ENCODE peak calls at places on chromosome 14, in seven cellular contexts. Q, X, P, A, B, R and O are unnamed samples.

GRCh38 chr14:104321151-104322130 is 183.1 kb downstream of the KIF26A start:
- DNase-seq in Q (no peak), X (no peak), P (no peak), A (no peak), B (no peak), R (no peak), O (peak; percentile 10)

GRCh38 chr14:51564460-51564859 is 87.2 kb upstream of the FRMD6 start:
- DNase-seq in Q (no peak), X (no peak), P (no peak), A (peak; percentile 16), B (no peak), R (no peak), O (no peak)

GRCh38 chr14:103693514-103693913 is 21.7 kb downstream of the XRCC3 start:
- DNase-seq in Q (no peak), X (no peak), P (no peak), A (peak; percentile 45), B (no peak), R (no peak), O (no peak)

GRCh38 chr14:103716091-103716801 is 636 bp downstream of the ZFYVE21 start:
- DNase-seq in Q (no peak), X (no peak), P (no peak), A (peak; percentile 28), B (peak; percentile 33), R (no peak), O (no peak)

GRCh38 chr14:49623941-49624806 is 3.6 kb downstream of the MGAT2 start:
- DNase-seq in Q (no peak), X (no peak), P (no peak), A (peak; percentile 67), B (peak; percentile 35), R (no peak), O (no peak)

GRCh38 chr14:61730756-61731373 is 31.4 kb upstream of the SNAPC1 start:
- DNase-seq in Q (no peak), X (no peak), P (no peak), A (no peak), B (no peak), R (no peak), O (no peak)

GRCh38 chr14:65352964-65353530 is 59.5 kb upstream of the FUT8 start:
- DNase-seq in Q (no peak), X (no peak), P (no peak), A (no peak), B (no peak), R (no peak), O (no peak)

GRCh38 chr14:72790887-72791566 is 102.9 kb downstream of the DPF3 start:
- DNase-seq in Q (no peak), X (no peak), P (no peak), A (no peak), B (no peak), R (no peak), O (no peak)

GRCh38 chr14:101474563-101475467 is 86.5 kb upstream of the DIO3 start:
- DNase-seq in Q (no peak), X (no peak), P (no peak), A (no peak), B (no peak), R (no peak), O (peak; percentile 17)

GRCh38 chr14:78848234-78848820 is 678.2 kb downstream of the NRXN3 start:
- DNase-seq in Q (peak; percentile 58), X (peak; percentile 75), P (peak; percentile 31), A (peak; percentile 78), B (peak; percentile 33), R (no peak), O (peak; percentile 68)

GRCh38 chr14:57209561-57209960 is 59.1 kb downstream of the EXOC5 start:
- DNase-seq in Q (no peak), X (no peak), P (peak; percentile 73), A (peak; percentile 77), B (peak; percentile 54), R (no peak), O (no peak)

GRCh38 chr14:49686425-49686824 is 1.6 kb downstream of the POLE2 start:
- DNase-seq in Q (no peak), X (no peak), P (no peak), A (no peak), B (no peak), R (no peak), O (no peak)

GRCh38 chr14:64502476-64503183 is 1.0 kb downstream of the ZBTB25 start:
- DNase-seq in Q (no peak), X (peak; percentile 47), P (peak; percentile 16), A (peak; percentile 77), B (no peak), R (no peak), O (no peak)

GRCh38 chr14:51080622-51081021 is 14.3 kb downstream of the TRIM9 start:
- DNase-seq in Q (no peak), X (no peak), P (no peak), A (no peak), B (no peak), R (no peak), O (no peak)

GRCh38 chr14:87888136-87888999 is 104.6 kb downstream of the GALC start:
- DNase-seq in Q (no peak), X (peak; percentile 75), P (no peak), A (peak; percentile 19), B (no peak), R (peak; percentile 39), O (peak; percentile 74)

GRCh38 chr14:63853831-63854293 is 1.1 kb downstream of the SYNE2 start:
- DNase-seq in Q (peak; percentile 26), X (peak; percentile 47), P (peak; percentile 52), A (peak; percentile 76), B (peak; percentile 69), R (no peak), O (no peak)

GRCh38 chr14:53964249-53964648 is 7.6 kb upstream of the BMP4 start:
- DNase-seq in Q (no peak), X (peak; percentile 62), P (peak; percentile 47), A (no peak), B (peak; percentile 29), R (no peak), O (no peak)

GRCh38 chr14:96711559-96712267 is 85.5 kb upstream of the VRK1 start:
- DNase-seq in Q (no peak), X (no peak), P (no peak), A (peak; percentile 12), B (no peak), R (no peak), O (peak; percentile 65)

GRCh38 chr14:77882631-77883030 is 82.7 kb downstream of the ADCK1 start:
- DNase-seq in Q (no peak), X (peak; percentile 34), P (no peak), A (peak; percentile 7), B (peak; percentile 92), R (no peak), O (no peak)

GRCh38 chr14:32136027-32136825 is 59.1 kb downstream of the ARHGAP5 start:
- DNase-seq in Q (no peak), X (no peak), P (no peak), A (peak; percentile 4), B (no peak), R (no peak), O (no peak)

GRCh38 chr14:50741571-50741970 is 73.5 kb upstream of the SAV1 start:
- DNase-seq in Q (no peak), X (peak; percentile 14), P (peak; percentile 70), A (no peak), B (peak; percentile 47), R (no peak), O (no peak)

GRCh38 chr14:51304956-51305355 is 64.9 kb downstream of the TMX1 start:
- DNase-seq in Q (no peak), X (no peak), P (peak; percentile 96), A (no peak), B (peak; percentile 99), R (no peak), O (no peak)

GRCh38 chr14:56394826-56395543 is 184.6 kb upstream of the TMEM260 start:
- DNase-seq in Q (no peak), X (no peak), P (no peak), A (no peak), B (no peak), R (no peak), O (no peak)

GRCh38 chr14:26636571-26636970 is 38.7 kb upstream of the NOVA1 start:
- DNase-seq in Q (no peak), X (no peak), P (no peak), A (no peak), B (no peak), R (no peak), O (no peak)

GRCh38 chr14:100239200-100239839 is 376 bp downstream of the YY1 start:
- DNase-seq in Q (no peak), X (no peak), P (no peak), A (peak; percentile 55), B (no peak), R (no peak), O (no peak)
- H3K4me1 ChIP-seq in Q (peaks cover 12% of the 10 kb centered on the region), X (peaks cover 4% of the 10 kb centered on the region), P (peaks cover 3% of the 10 kb centered on the region), A (no peaks in the 10 kb centered on the region), B (peaks cover 7% of the 10 kb centered on the region), R (peaks cover 6% of the 10 kb centered on the region), O (no peaks in the 10 kb centered on the region)

DNA sequence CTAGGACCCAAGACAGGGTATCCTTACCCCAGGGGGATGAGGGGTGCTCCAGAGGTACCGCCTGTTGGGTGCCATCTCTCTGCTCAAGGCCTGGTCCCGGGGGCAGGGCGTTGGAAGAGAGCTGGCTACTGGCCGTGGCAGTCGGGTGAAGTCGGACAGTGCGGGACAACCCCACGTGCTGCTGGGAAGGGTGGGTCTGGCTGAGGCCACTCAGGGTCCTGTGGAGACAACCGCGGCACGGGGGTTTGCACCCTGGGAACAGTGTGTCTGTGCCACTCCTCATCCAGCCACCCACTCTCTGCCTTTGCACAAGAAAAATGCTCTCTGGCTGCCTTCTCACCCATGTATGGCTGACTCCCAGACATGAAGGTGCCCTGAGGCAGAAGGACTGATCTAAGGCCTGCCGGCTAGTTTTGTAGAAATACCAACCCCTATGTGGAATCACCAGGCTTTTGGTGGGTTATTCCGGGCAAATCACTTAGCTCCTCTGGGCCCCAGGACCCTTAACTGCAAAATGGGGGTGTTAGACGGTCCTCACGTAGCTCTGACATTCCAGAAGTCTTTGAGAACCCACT is 56.5 kb downstream of the LTBP2 start:
- DNase-seq in Q (no peak), X (no peak), P (no peak), A (peak; percentile 92), B (no peak), R (no peak), O (no peak)
- H2AK5ac ChIP-seq in Q (no peak overlapping the region), X (no peak overlapping the region), P (no peak overlapping the region), A (no peak overlapping the region), B (no peak overlapping the region), R (no peak overlapping the region), O (no peak overlapping the region)

DNA sequence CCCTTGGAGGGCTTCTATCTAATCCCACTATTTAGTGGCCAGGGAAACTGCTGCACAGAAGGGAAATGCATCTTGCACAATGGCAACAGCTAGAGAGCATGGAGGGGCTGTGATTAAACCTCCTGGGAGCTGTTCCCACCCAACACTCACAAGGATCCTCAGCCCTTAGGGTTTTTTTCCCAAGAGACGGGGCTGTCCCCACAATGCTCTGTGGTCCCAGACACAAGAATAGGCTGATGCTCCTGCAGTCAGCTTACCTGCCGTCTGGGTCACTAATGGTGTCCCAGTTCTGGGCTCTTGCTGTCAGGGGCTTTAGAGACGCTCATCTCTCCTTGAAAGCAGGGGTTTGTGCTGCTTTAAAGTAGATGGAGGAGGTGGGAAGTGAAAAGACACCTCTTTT is 4.6 kb downstream of the SERPINA1 start:
- DNase-seq in Q (no peak), X (no peak), P (no peak), A (no peak), B (no peak), R (no peak), O (peak; percentile 14)
- H2BK120ac ChIP-seq in Q (no peak overlapping the region), X (no peak overlapping the region), P (no peak overlapping the region), A (no peak overlapping the region), B (no peak overlapping the region), R (no peak overlapping the region), O (no peak overlapping the region)

DNA sequence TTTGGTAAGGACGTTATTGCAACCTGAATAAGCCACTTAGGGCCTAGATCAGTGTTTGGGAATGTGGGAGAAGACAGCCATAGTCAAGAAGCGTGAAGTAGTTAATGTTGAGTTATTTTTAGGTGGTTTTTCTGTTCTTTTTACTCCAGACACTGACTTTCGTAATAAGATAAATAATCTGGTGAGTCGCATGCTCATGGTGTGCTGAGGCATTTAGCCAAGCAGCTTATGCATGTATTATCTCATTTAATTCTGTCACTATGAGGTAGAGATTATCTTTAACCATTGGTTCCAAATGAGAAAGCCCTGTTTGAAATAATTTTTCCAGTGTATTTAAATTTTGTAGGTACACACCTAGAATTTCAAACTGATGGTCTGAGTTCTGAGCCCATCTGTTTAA is 67.3 kb downstream of the RCOR1 start:
- DNase-seq in Q (no peak), X (no peak), P (peak; percentile 75), A (no peak), B (peak; percentile 68), R (no peak), O (no peak)
- H3K4me1 ChIP-seq in Q (no peaks in the 10 kb centered on the region), X (peaks cover 3% of the 10 kb centered on the region), P (peaks cover 1% of the 10 kb centered on the region), A (peaks cover 19% of the 10 kb centered on the region), B (peaks cover 5% of the 10 kb centered on the region), R (peaks cover 13% of the 10 kb centered on the region), O (peaks cover 10% of the 10 kb centered on the region)